ENCODE peak calls at places on chromosomes 16 and 17, in nine cellular contexts. T is ascending aorta, H is GM23248, D is neural progenitor cell, X is small intestine, K is heart left ventricle, I is Peyer's patch, P is stomach, Q is neuronal stem cell. B is an unnamed sample.

GRCh38 chr17:77887464-77888241 is 70.8 kb upstream of the TNRC6C start:
- DNase-seq in X (peak; percentile 46), P (peak; percentile 76), T (peak; percentile 80), H (peak; percentile 93), D (peak; percentile 47), I (peak; percentile 84), Q (peak; percentile 56), K (peak; percentile 80), B (peak; percentile 64)

GRCh38 chr16:89200850-89201466 is 621 bp upstream of the SLC22A31 start:
- DNase-seq in D (peak; percentile 66), K (no peak), H (no peak), P (no peak), T (no peak), X (no peak), Q (no peak), I (no peak), B (no peak)

GRCh38 chr17:39867891-39868553 is at the start of gene ZPBP2:
- DNase-seq in P (no peak), D (no peak), K (no peak), I (peak; percentile 60), T (no peak), H (peak; percentile 4), X (peak; percentile 46), Q (no peak), B (no peak)

GRCh38 chr16:50093607-50094570 is 28.1 kb downstream of the HEATR3 start:
- DNase-seq in P (peak; percentile 34), D (no peak), K (peak; percentile 83), T (peak; percentile 63), H (peak; percentile 94), Q (no peak), X (peak; percentile 4), I (peak; percentile 64), B (peak; percentile 83)

GRCh38 chr16:89009343-89010209 is 32.6 kb upstream of the CBFA2T3 start:
- DNase-seq in T (no peak), I (no peak), H (peak; percentile 36), P (no peak), D (peak; percentile 77), K (no peak), Q (peak; percentile 67), X (peak; percentile 8), B (no peak)

GRCh38 chr17:57868775-57869598 is 19.1 kb upstream of the MRPS23 start:
- DNase-seq in T (no peak), H (no peak), P (no peak), X (peak; percentile 52), D (no peak), K (no peak), Q (no peak), I (no peak), B (no peak)

GRCh38 chr16:31475949-31476304 is 4.0 kb downstream of the TGFB1I1 start:
- DNase-seq in D (no peak), I (peak; percentile 70), T (no peak), K (no peak), H (no peak), Q (no peak), P (peak; percentile 45), X (no peak), B (no peak)

GRCh38 chr16:20409398-20410152 is at the start of gene ACSM5:
- DNase-seq in T (no peak), D (no peak), I (no peak), P (peak; percentile 75), H (no peak), K (peak; percentile 45), Q (no peak), X (no peak), B (no peak)

DNA sequence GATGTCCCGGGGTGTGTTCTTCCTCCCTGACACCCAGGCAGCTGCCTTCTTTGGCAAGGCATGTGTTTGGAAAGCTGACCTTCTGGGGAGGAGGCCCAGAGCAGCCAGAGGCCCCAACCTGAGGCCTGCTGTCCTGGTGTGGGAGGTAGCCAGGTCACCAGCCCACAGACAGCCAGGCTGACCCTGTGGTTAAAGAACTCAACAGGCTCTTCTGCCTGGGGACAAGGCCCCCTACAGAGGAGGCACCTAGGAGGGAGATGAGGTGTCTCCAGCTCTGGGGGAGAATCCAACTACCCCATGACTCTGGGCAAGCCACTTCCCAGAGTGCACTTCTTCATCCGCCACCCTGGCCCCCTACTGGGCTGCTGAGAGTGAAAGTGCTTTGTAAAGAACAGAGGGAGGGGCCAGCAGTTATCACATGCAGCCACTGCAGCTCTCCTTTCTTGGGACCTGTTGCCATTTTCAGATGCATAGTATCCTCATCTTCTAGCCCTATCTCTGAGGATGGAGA is 13.1 kb upstream of the SREBF1 start:
- DNase-seq in I (peak; percentile 75), H (peak; percentile 67), P (peak; percentile 44), T (no peak), D (peak; percentile 58), X (peak; percentile 59), K (peak; percentile 59), Q (no peak), B (peak; percentile 76)
- H3K27ac ChIP-seq in I (peak overlapping the region; percentile 78), H (peak overlapping the region; percentile 68), P (peak overlapping the region; percentile 49), T (peak overlapping the region; percentile 73), D (no peak overlapping the region), X (peak overlapping the region; percentile 52), K (peak overlapping the region; percentile 78), Q (no peak overlapping the region), B (peak overlapping the region; percentile 62)

GRCh38 chr16:79267781-79268180 is 332.8 kb downstream of the MAF start:
- DNase-seq in D (no peak), P (no peak), K (no peak), H (no peak), X (no peak), I (no peak), Q (no peak), T (no peak), B (no peak)

GRCh38 chr16:79269211-79269863 is 331.2 kb downstream of the MAF start:
- DNase-seq in D (no peak), H (no peak), P (no peak), I (no peak), T (no peak), Q (no peak), X (no peak), K (no peak), B (no peak)

GRCh38 chr16:79267146-79267545 is 333.4 kb downstream of the MAF start:
- DNase-seq in H (no peak), K (no peak), T (no peak), X (no peak), I (no peak), D (no peak), P (no peak), Q (no peak), B (no peak)

GRCh38 chr16:79264237-79265104 is 336.1 kb downstream of the MAF start:
- DNase-seq in I (no peak), D (no peak), Q (no peak), P (no peak), K (no peak), H (no peak), X (no peak), T (no peak), B (no peak)

GRCh38 chr16:79265701-79266100 is 334.8 kb downstream of the MAF start:
- DNase-seq in D (no peak), T (no peak), I (no peak), Q (no peak), K (no peak), X (no peak), H (no peak), P (no peak), B (no peak)
- H3K4me3 ChIP-seq in D (no peak overlapping the region), T (no peak overlapping the region), I (no peak overlapping the region), Q (no peak overlapping the region), K (no peak overlapping the region), X (no peak overlapping the region), H (no peak overlapping the region), P (no peak overlapping the region), B (no peak overlapping the region)

GRCh38 chr17:75048396-75048933 is 1.4 kb downstream of the KCTD2 start:
- DNase-seq in H (peak; percentile 65), P (peak; percentile 41), I (peak; percentile 46), X (peak; percentile 31), D (no peak), T (no peak), K (peak; percentile 43), Q (no peak), B (no peak)

GRCh38 chr17:75049057-75049456 is 2.0 kb downstream of the KCTD2 start:
- DNase-seq in P (no peak), Q (no peak), T (no peak), K (no peak), D (no peak), H (no peak), X (no peak), I (peak; percentile 10), B (no peak)

GRCh38 chr17:75046583-75047289 is at the start of the genes ATP5PD and KCTD2:
- DNase-seq in T (peak; percentile 88), P (peak; percentile 96), I (peak; percentile 97), H (peak; percentile 98), K (peak; percentile 96), Q (peak; percentile 94), D (peak; percentile 97), X (peak; percentile 97), B (peak; percentile 95)

GRCh38 chr17:75044716-75045115 is 2.1 kb downstream of the ATP5PD start:
- DNase-seq in H (no peak), P (no peak), K (no peak), I (peak; percentile 5), T (no peak), D (no peak), X (no peak), Q (no peak), B (no peak)

DNA sequence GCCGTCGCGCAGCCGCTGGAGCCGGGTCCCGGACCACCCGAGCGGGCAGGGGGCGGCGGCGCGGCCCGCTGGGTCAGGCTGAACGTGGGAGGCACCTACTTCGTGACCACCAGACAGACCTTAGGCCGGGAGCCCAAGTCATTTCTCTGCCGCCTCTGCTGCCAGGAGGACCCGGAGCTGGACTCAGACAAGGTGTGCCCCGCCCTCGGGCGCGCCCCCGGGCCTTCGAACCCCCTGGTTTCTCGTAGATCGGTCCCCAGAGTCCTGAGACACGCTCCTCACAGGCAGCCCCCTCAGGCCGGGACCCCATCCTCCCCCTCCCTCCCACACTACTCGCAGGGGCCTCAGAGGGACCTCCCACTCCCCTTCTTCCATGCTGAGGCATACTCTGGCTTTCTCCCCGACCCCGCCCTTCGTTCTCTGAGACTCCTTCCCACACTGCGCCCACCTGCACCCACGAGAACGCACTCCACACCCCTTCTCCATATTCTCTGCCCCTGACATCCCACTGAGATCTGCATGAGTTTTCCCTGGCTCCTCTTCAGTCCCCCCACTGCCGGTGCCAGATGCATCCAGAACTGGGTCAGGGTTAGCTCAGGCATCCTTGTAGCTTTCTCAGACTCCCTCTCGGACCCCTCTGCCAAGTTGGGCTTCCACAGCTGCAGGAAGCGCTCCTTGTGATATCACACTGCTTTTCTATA is 523 bp downstream of the KCTD2 start:
- DNase-seq in P (no peak), X (peak; percentile 47), D (peak; percentile 63), Q (peak; percentile 38), K (peak; percentile 48), T (no peak), I (peak; percentile 69), H (peak; percentile 48), B (no peak)
- H3K27ac ChIP-seq in P (peak overlapping the region; percentile 80), X (peak overlapping the region; percentile 94), D (no peak overlapping the region), Q (peak overlapping the region; percentile 51), K (peak overlapping the region; percentile 100), T (peak overlapping the region; percentile 90), I (peak overlapping the region; percentile 97), H (peak overlapping the region; percentile 50), B (no peak overlapping the region)

GRCh38 chr17:68461589-68461988 is 4.3 kb upstream of the WIPI1 start:
- DNase-seq in Q (no peak), H (no peak), I (no peak), P (peak; percentile 45), D (no peak), K (no peak), T (no peak), X (no peak), B (no peak)

GRCh38 chr17:68459030-68459376 is 1.7 kb upstream of the WIPI1 start:
- DNase-seq in T (no peak), I (no peak), X (no peak), P (no peak), D (no peak), K (no peak), H (no peak), Q (no peak), B (no peak)

GRCh38 chr17:68461122-68461539 is 3.8 kb upstream of the WIPI1 start:
- DNase-seq in X (no peak), I (no peak), Q (no peak), P (no peak), T (no peak), H (no peak), D (no peak), K (no peak), B (no peak)

GRCh38 chr17:68460715-68461114 is 3.4 kb upstream of the WIPI1 start:
- DNase-seq in K (no peak), I (no peak), P (no peak), X (peak; percentile 40), H (no peak), T (no peak), D (no peak), Q (no peak), B (no peak)

DNA sequence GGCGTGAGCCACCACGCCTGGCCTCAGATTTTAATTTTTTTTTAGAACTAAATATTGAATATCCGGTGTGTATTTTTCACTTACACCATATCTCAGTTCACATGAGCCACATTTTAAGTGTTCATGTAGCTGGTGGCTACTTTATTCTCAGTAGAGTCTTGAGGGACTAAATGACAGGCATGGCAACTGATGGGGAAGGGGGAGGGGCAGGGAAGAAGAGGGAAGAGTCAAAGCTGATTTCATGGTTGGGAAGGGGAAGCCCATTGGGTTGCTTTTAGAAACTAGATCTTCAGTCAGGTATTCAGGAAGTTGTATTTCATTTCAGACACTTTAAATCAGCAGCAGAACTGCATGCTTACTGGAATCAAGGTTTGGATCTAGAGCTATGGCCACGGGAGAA is 2.8 kb upstream of the WIPI1 start:
- DNase-seq in X (no peak), Q (no peak), H (no peak), I (no peak), D (no peak), T (no peak), P (no peak), K (no peak), B (no peak)
- H3K4me3 ChIP-seq in X (no peak overlapping the region), Q (no peak overlapping the region), H (no peak overlapping the region), I (no peak overlapping the region), D (no peak overlapping the region), T (no peak overlapping the region), P (no peak overlapping the region), K (no peak overlapping the region), B (no peak overlapping the region)

B was measured in brain microvascular endothelial cell.